ENCODE peak calls at places on chromosomes 12 and 14, in four cellular contexts. S, W, P and T are unnamed samples.

GRCh38 chr12:2290091-2290490 is 237.3 kb downstream of the CACNA1C start:
- DNase-seq in S (no peak), W (no peak), P (no peak), T (no peak)

GRCh38 chr14:68796418-68797101 is 3.7 kb upstream of the ZFP36L1 start:
- DNase-seq in W (peak; percentile 65), S (no peak), P (no peak), T (no peak)

GRCh38 chr14:69741055-69741454 is 25.9 kb upstream of the SRSF5 start:
- DNase-seq in S (no peak), W (no peak), P (no peak), T (no peak)

GRCh38 chr14:38536376-38537038 is 280.6 kb upstream of the CLEC14A start:
- DNase-seq in S (no peak), W (peak; percentile 78), P (no peak), T (peak; percentile 8)

GRCh38 chr12:50232771-50233209 is 50.5 kb downstream of the LIMA1 start:
- DNase-seq in W (peak; percentile 91), S (no peak), P (no peak), T (no peak)

GRCh38 chr12:30145351-30146017 is 361.7 kb upstream of the TMTC1 start:
- DNase-seq in P (no peak), S (no peak), W (no peak), T (no peak)

GRCh38 chr14:55440385-55440784 is at the start of gene TBPL2:
- DNase-seq in P (peak; percentile 62), S (no peak), W (peak; percentile 69), T (no peak)

GRCh38 chr14:32696325-32697101 is 242.2 kb upstream of the NPAS3 start:
- DNase-seq in S (no peak), W (no peak), P (no peak), T (no peak)

GRCh38 chr12:2008677-2009076 is 4.4 kb upstream of the DCP1B start:
- DNase-seq in P (no peak), W (no peak), S (no peak), T (peak; percentile 90)

GRCh38 chr14:23154876-23155587 is 28.4 kb downstream of the SLC7A8 start:
- DNase-seq in W (peak; percentile 92), P (no peak), S (no peak), T (peak; percentile 89)

GRCh38 chr12:13379531-13379930 is 183.0 kb downstream of the EMP1 start:
- DNase-seq in W (no peak), S (no peak), P (no peak), T (no peak)

GRCh38 chr12:116547955-116548471 is 11.2 kb upstream of the MAP1LC3B2 start:
- DNase-seq in W (no peak), P (no peak), S (no peak), T (peak; percentile 55)

GRCh38 chr12:23621910-23622309 is 327.6 kb downstream of the SOX5 start:
- DNase-seq in S (no peak), W (no peak), P (no peak), T (no peak)

GRCh38 chr12:114215766-114216165 is 190.2 kb downstream of the TBX5 start:
- DNase-seq in W (no peak), S (no peak), P (no peak), T (no peak)

GRCh38 chr12:101607894-101608293 is 13.1 kb downstream of the MYBPC1 start:
- DNase-seq in P (no peak), W (no peak), S (no peak), T (no peak)

GRCh38 chr12:67456281-67456918 is 187.2 kb downstream of the CAND1 start:
- DNase-seq in P (no peak), W (no peak), S (no peak), T (peak; percentile 77)

GRCh38 chr14:99274346-99275221 is 2.6 kb upstream of the BCL11B start:
- DNase-seq in S (peak; percentile 90), W (peak; percentile 99), P (peak; percentile 89), T (peak; percentile 37)

DNA sequence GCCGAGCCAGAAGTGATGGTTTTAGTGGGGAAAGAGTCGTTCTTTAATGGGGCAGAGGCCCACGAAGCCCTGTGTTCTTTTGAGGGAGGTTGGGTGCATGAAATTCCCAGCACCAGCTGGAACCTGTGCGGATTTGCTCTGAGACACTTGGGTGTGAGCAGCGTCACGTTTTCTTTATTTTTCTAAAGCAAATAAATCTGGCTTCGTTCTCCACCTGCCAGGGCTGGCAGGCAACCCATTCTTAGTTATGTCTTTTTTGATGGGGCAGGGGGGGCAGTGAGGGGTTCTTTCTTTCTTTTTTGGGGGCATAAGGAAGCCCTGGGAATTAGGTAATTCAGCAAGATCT is 232.2 kb downstream of the C12orf75 start:
- DNase-seq in P (no peak), S (no peak), W (no peak), T (no peak)
- H3K4me3 ChIP-seq in P (no peak overlapping the region), S (no peak overlapping the region), W (no peak overlapping the region), T (peak overlapping the region; percentile 5)

GRCh38 chr12:48810817-48811453 is 7.4 kb upstream of the CACNB3 start:
- DNase-seq in S (no peak), W (peak; percentile 60), P (no peak), T (peak; percentile 98)
- H3K4ac ChIP-seq in S (no peak overlapping the region), W (no peak overlapping the region), P (no peak overlapping the region), T (peak overlapping the region; percentile 99)

GRCh38 chr12:48004039-48004940 is at the start of gene COL2A1:
- DNase-seq in S (peak; percentile 96), W (peak; percentile 71), P (no peak), T (peak; percentile 12)
- H3K4me3 ChIP-seq in S (peak within 1 kb of the TSS; percentile 71), W (peak within 1 kb of the TSS; percentile 10), P (peak within 1 kb of the TSS; percentile 63), T (peak within 1 kb of the TSS; percentile 16)

GRCh38 chr14:35367056-35367372 is 37.5 kb downstream of the NFKBIA start:
- DNase-seq in W (no peak), S (no peak), P (no peak), T (no peak)

GRCh38 chr14:35362911-35363374 is 41.6 kb downstream of the NFKBIA start:
- DNase-seq in P (no peak), S (no peak), W (no peak), T (peak; percentile 88)

GRCh38 chr14:35366521-35366976 is 38.0 kb downstream of the NFKBIA start:
- DNase-seq in S (no peak), P (no peak), W (no peak), T (no peak)

GRCh38 chr14:35366048-35366428 is 38.5 kb downstream of the NFKBIA start:
- DNase-seq in W (no peak), S (no peak), P (no peak), T (peak; percentile 74)

GRCh38 chr14:35365130-35366047 is 39.2 kb downstream of the NFKBIA start:
- DNase-seq in W (peak; percentile 48), P (no peak), S (no peak), T (peak; percentile 92)
- H3K4ac ChIP-seq in W (peak overlapping the region; percentile 57), P (no peak overlapping the region), S (no peak overlapping the region), T (peak overlapping the region; percentile 98)